ENCODE peak calls at places on chromosome 19, in five cellular contexts. One of them, this sample, is unnamed.

GRCh38 chr19:5143471-5144411 is 174.8 kb downstream of the KDM4B start:
- DNase-seq in aorta: peak
- DNase-seq in body of pancreas: no peak
- DNase-seq in transverse colon: no peak
- DNase-seq in GM23338: no peak
- DNase-seq in this sample: no peak

GRCh38 chr19:39918183-39918651 is 16.2 kb downstream of the FCGBP start:
- DNase-seq in aorta: no peak
- DNase-seq in body of pancreas: no peak
- DNase-seq in transverse colon: no peak
- DNase-seq in GM23338: no peak
- DNase-seq in this sample: no peak

GRCh38 chr19:55270172-55270942 is 9.6 kb downstream of the HSPBP1 start:
- DNase-seq in aorta: no peak
- DNase-seq in body of pancreas: no peak
- DNase-seq in transverse colon: no peak
- DNase-seq in GM23338: no peak
- DNase-seq in this sample: no peak

GRCh38 chr19:2476451-2477140 is 669 bp downstream of the GADD45B start:
- DNase-seq in aorta: peak
- DNase-seq in body of pancreas: peak
- DNase-seq in transverse colon: peak
- DNase-seq in GM23338: peak
- DNase-seq in this sample: no peak

GRCh38 chr19:16252459-16253205 is 54.9 kb downstream of the AP1M1 start:
- DNase-seq in aorta: peak
- DNase-seq in body of pancreas: peak
- DNase-seq in transverse colon: peak
- DNase-seq in GM23338: no peak
- DNase-seq in this sample: no peak

GRCh38 chr19:40982594-40983101 is 8.4 kb upstream of the CYP2B6 start:
- DNase-seq in aorta: no peak
- DNase-seq in body of pancreas: no peak
- DNase-seq in transverse colon: no peak
- DNase-seq in GM23338: peak
- DNase-seq in this sample: no peak

GRCh38 chr19:8128551-8128950 is 20.8 kb downstream of the FBN3 start:
- DNase-seq in aorta: no peak
- DNase-seq in body of pancreas: no peak
- DNase-seq in transverse colon: no peak
- DNase-seq in GM23338: no peak
- DNase-seq in this sample: no peak

GRCh38 chr19:19176950-19177349 is 6.9 kb upstream of the MEF2B start:
- DNase-seq in aorta: no peak
- DNase-seq in body of pancreas: no peak
- DNase-seq in transverse colon: no peak
- DNase-seq in GM23338: no peak
- DNase-seq in this sample: peak

GRCh38 chr19:38735257-38735686 is 9.0 kb downstream of the CAPN12 start:
- DNase-seq in aorta: peak
- DNase-seq in body of pancreas: peak
- DNase-seq in transverse colon: peak
- DNase-seq in GM23338: peak
- DNase-seq in this sample: peak

GRCh38 chr19:56832352-56832928 is 8.1 kb downstream of the PEG3 start:
- DNase-seq in aorta: no peak
- DNase-seq in body of pancreas: no peak
- DNase-seq in transverse colon: no peak
- DNase-seq in GM23338: no peak
- DNase-seq in this sample: no peak

GRCh38 chr19:10604460-10604980 is 17.4 kb upstream of the AP1M2 start:
- DNase-seq in aorta: no peak
- DNase-seq in body of pancreas: no peak
- DNase-seq in transverse colon: peak
- DNase-seq in GM23338: no peak
- DNase-seq in this sample: no peak

GRCh38 chr19:43768273-43769050 is 12.3 kb downstream of the KCNN4 start:
- DNase-seq in aorta: no peak
- DNase-seq in body of pancreas: peak
- DNase-seq in transverse colon: peak
- DNase-seq in GM23338: no peak
- DNase-seq in this sample: no peak

GRCh38 chr19:5148794-5149190 is 179.9 kb downstream of the KDM4B start:
- DNase-seq in aorta: peak
- DNase-seq in body of pancreas: no peak
- DNase-seq in transverse colon: no peak
- DNase-seq in GM23338: no peak
- DNase-seq in this sample: no peak

GRCh38 chr19:15488489-15489226 is 9.4 kb upstream of the PGLYRP2 start:
- DNase-seq in aorta: no peak
- DNase-seq in body of pancreas: no peak
- DNase-seq in transverse colon: no peak
- DNase-seq in GM23338: no peak
- DNase-seq in this sample: no peak

GRCh38 chr19:37778613-37779138 is 710 bp downstream of the ZNF573 start:
- DNase-seq in aorta: peak
- DNase-seq in body of pancreas: peak
- DNase-seq in transverse colon: peak
- DNase-seq in GM23338: peak
- DNase-seq in this sample: peak

GRCh38 chr19:5498817-5499535 is 43.8 kb downstream of the ZNRF4 start:
- DNase-seq in aorta: no peak
- DNase-seq in body of pancreas: no peak
- DNase-seq in transverse colon: no peak
- DNase-seq in GM23338: peak
- DNase-seq in this sample: no peak

GRCh38 chr19:35124098-35125060 is 8.8 kb downstream of the FXYD3 start:
- DNase-seq in aorta: peak
- DNase-seq in body of pancreas: peak
- DNase-seq in transverse colon: peak
- DNase-seq in GM23338: peak
- DNase-seq in this sample: peak

GRCh38 chr19:13881231-13881691 is 4.3 kb downstream of the NANOS3 start:
- DNase-seq in aorta: no peak
- DNase-seq in body of pancreas: no peak
- DNase-seq in transverse colon: no peak
- DNase-seq in GM23338: peak
- DNase-seq in this sample: peak

GRCh38 chr19:17624314-17624991 is 63.7 kb downstream of the UNC13A start:
- DNase-seq in aorta: no peak
- DNase-seq in body of pancreas: no peak
- DNase-seq in transverse colon: no peak
- DNase-seq in GM23338: no peak
- DNase-seq in this sample: no peak

GRCh38 chr19:12293771-12294307 is 844 bp downstream of the ZNF44 start:
- DNase-seq in aorta: peak
- DNase-seq in body of pancreas: peak
- DNase-seq in transverse colon: peak
- DNase-seq in GM23338: peak
- DNase-seq in this sample: peak

GRCh38 chr19:19206938-19207337 is 3.7 kb upstream of the NR2C2AP start:
- DNase-seq in aorta: no peak
- DNase-seq in body of pancreas: no peak
- DNase-seq in transverse colon: no peak
- DNase-seq in GM23338: no peak
- DNase-seq in this sample: no peak

GRCh38 chr19:7861619-7862412 is 12.4 kb downstream of the PRR36 start:
- DNase-seq in aorta: no peak
- DNase-seq in body of pancreas: no peak
- DNase-seq in transverse colon: no peak
- DNase-seq in GM23338: peak
- DNase-seq in this sample: no peak

This sample was measured in NCI-H82.